ENCODE peak calls at places on chromosome 13, in ten cellular contexts. B is sigmoid colon, M is breast epithelium, S is endothelial cell of umbilical vein, X is upper lobe of left lung, O is vagina, Q is transverse colon, E is GM12892, K is K562, D is prostate gland. Z is an unnamed sample.

GRCh38 chr13:80054806-80055205 is 286.1 kb downstream of the SPRY2 start:
- DNase-seq in B (no peak), M (no peak), S (no peak), X (no peak), O (no peak), Q (no peak), E (no peak), K (no peak), D (no peak), Z (no peak)

GRCh38 chr13:39599842-39600241 is 3.2 kb downstream of the LHFPL6 start:
- DNase-seq in B (no peak), M (no peak), S (no peak), X (no peak), O (no peak), Q (no peak), E (no peak), K (no peak), D (no peak), Z (no peak)

GRCh38 chr13:79549355-79550106 is 68.6 kb downstream of the NDFIP2 start:
- DNase-seq in B (no peak), M (no peak), S (no peak), X (no peak), O (no peak), Q (no peak), E (no peak), K (no peak), D (no peak), Z (no peak)

GRCh38 chr13:107886118-107886517 is 329.2 kb downstream of the LIG4 start:
- DNase-seq in B (no peak), M (no peak), S (no peak), X (no peak), O (no peak), Q (no peak), E (no peak), K (no peak), D (no peak), Z (no peak)

GRCh38 chr13:20127563-20128458 is 33.0 kb downstream of the GJA3 start:
- DNase-seq in B (peak; percentile 82), M (peak; percentile 25), S (peak; percentile 38), X (peak; percentile 80), O (no peak), Q (peak; percentile 77), E (peak; percentile 52), K (no peak), D (peak; percentile 37), Z (no peak)

GRCh38 chr13:38228322-38228721 is 121.3 kb upstream of the UFM1 start:
- DNase-seq in B (no peak), M (no peak), S (no peak), X (no peak), O (no peak), Q (no peak), E (no peak), K (no peak), D (no peak), Z (no peak)

GRCh38 chr13:99614465-99614885 is 113.2 kb downstream of the TM9SF2 start:
- DNase-seq in B (no peak), M (peak; percentile 47), S (peak; percentile 45), X (peak; percentile 25), O (no peak), Q (peak; percentile 25), E (no peak), K (no peak), D (peak; percentile 33), Z (no peak)

GRCh38 chr13:108003626-108004025 is 211.7 kb downstream of the LIG4 start:
- DNase-seq in B (no peak), M (no peak), S (no peak), X (peak; percentile 34), O (no peak), Q (no peak), E (no peak), K (no peak), D (no peak), Z (no peak)

DNA sequence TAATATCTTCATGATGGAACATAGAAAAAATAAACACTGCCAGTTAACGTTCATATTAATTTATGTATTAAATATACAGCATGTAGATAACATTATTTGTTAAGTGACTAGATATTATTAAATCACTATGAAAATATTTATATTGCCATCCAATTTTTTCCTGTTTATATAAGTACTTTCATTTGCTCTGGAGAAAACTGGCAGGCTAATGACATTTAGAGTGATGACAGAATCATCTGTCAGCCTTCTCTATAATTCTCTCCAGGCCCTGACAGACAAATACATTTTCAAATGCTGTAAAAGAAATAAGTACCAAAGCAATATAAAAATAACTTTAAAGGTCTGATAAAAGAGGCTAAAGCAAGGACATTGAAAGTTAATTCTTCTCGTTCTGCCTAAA is 2556.7 kb upstream of the PCDH20 start:
- DNase-seq in B (no peak), M (no peak), S (peak; percentile 15), X (no peak), O (no peak), Q (no peak), E (no peak), K (no peak), D (no peak), Z (no peak)
- TF ChIP-seq POLR2AphosphoS5 in B (no peak), M (no peak), S (no peak), X (no peak), O (no peak), Q (no peak), E (no peak), K (no peak), D (no peak), Z (no peak)

GRCh38 chr13:24087611-24088235 is 72.8 kb upstream of the SPATA13 start:
- DNase-seq in B (no peak), M (no peak), S (no peak), X (peak; percentile 38), O (no peak), Q (peak; percentile 68), E (no peak), K (no peak), D (no peak), Z (no peak)

GRCh38 chr13:24083141-24083540 is 77.4 kb upstream of the SPATA13 start:
- DNase-seq in B (no peak), M (no peak), S (no peak), X (no peak), O (no peak), Q (no peak), E (no peak), K (no peak), D (no peak), Z (no peak)

GRCh38 chr13:24086642-24087041 is 73.9 kb upstream of the SPATA13 start:
- DNase-seq in B (no peak), M (no peak), S (no peak), X (no peak), O (no peak), Q (no peak), E (no peak), K (no peak), D (no peak), Z (no peak)

GRCh38 chr13:24083722-24084421 is 76.6 kb upstream of the SPATA13 start:
- DNase-seq in B (no peak), M (no peak), S (no peak), X (no peak), O (no peak), Q (no peak), E (no peak), K (no peak), D (no peak), Z (no peak)

GRCh38 chr13:24085662-24086061 is 74.9 kb upstream of the SPATA13 start:
- DNase-seq in B (no peak), M (no peak), S (no peak), X (no peak), O (no peak), Q (no peak), E (no peak), K (no peak), D (no peak), Z (no peak)
- TF ChIP-seq POLR2A in B (no peak), M (no peak), S (no peak), X (no peak), O (no peak), Q (no peak), E (no peak), K (no peak), D (no peak), Z (no peak)

DNA sequence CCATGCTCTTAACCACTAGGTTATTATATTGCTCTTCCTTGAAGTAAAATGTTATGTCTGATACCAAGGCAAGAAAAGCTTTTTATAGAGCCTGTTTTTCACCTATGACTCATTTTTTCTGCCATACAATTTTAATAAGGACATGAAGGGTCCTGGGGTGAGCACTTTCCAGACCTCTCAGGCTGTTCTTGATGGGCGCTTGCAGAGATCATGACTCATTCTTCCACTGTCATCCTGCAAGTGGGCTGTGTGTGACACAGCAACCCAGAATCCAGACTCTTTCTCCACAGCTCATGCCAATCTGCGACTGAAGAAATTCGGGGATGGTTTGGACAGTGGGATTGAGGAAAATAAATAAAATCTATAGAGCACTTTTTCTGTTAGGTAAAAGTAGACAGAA is 506.7 kb upstream of the NBEA start:
- DNase-seq in B (no peak), M (no peak), S (peak; percentile 48), X (no peak), O (no peak), Q (no peak), E (no peak), K (no peak), D (no peak), Z (no peak)
- TF ChIP-seq POLR2AphosphoS5 in B (no peak), M (no peak), S (no peak), X (no peak), O (no peak), Q (no peak), E (no peak), K (no peak), D (no peak), Z (no peak)

GRCh38 chr13:83877901-83878300 is 4.4 kb downstream of the SLITRK1 start:
- DNase-seq in B (no peak), M (no peak), S (no peak), X (no peak), O (no peak), Q (no peak), E (no peak), K (no peak), D (no peak), Z (no peak)

GRCh38 chr13:83879431-83880171 is 2.7 kb downstream of the SLITRK1 start:
- DNase-seq in B (no peak), M (no peak), S (no peak), X (no peak), O (no peak), Q (no peak), E (no peak), K (no peak), D (no peak), Z (no peak)

GRCh38 chr13:83876546-83876945 is 5.7 kb downstream of the SLITRK1 start:
- DNase-seq in B (no peak), M (no peak), S (no peak), X (no peak), O (no peak), Q (no peak), E (no peak), K (no peak), D (no peak), Z (no peak)

GRCh38 chr13:83880275-83881027 is 1.8 kb downstream of the SLITRK1 start:
- DNase-seq in B (no peak), M (no peak), S (no peak), X (no peak), O (no peak), Q (no peak), E (no peak), K (no peak), D (no peak), Z (no peak)

DNA sequence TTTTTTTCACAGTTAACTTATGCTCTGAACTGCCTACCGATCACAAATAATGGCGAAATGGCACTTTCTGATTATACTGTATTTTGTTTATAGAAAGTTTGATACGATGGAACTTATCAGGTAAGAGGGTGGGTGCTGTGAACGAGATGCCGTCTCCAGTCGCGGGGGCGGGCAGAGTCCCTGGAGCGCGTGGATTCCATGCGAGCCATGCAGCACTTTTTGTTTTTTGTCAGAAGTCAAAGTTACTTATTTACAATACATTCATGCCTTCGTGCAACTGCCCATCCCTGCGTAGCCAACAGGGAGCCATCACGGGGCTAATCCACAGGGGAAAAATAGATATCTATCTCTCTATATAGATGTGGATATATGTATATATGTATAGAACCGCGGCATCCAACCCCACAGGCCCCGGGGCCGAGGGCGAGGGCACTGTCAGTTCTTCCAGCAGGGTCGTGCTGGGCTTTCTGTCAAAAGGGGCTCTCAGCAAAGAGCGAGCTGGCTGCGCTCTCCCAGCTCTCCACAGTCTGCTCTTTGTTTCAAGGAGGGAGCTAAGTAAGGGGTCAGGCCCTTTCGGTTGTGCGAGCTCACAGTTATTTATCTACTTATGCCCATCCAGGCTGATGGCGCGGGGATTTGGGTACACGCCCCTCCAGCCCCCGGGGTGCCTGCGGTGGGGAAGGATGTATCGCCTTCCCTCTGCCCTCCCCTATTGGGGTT is 3.4 kb downstream of the SLITRK1 start:
- DNase-seq in B (no peak), M (no peak), S (no peak), X (no peak), O (no peak), Q (no peak), E (no peak), K (no peak), D (no peak), Z (no peak)
- TF ChIP-seq POLR2A in B (no peak), M (no peak), S (no peak), X (no peak), O (no peak), Q (no peak), E (no peak), K (no peak), D (no peak), Z (no peak)

Z was measured in GM12891.